ENCODE peak calls at places on chromosomes 2 and 18, in six cellular contexts. E is A549, I is WERI-Rb-1, U is GM12865, G is heart right ventricle, J is K562. V is an unnamed sample.

GRCh38 chr2:147198651-147199171 is 646.1 kb upstream of the ACVR2A start:
- DNase-seq in U (peak), E (no peak), J (no peak), G (no peak), I (no peak), V (peak)

GRCh38 chr2:170201262-170201661 is 23.3 kb downstream of the MYO3B start:
- DNase-seq in J (no peak), I (no peak), G (no peak), E (no peak), U (no peak), V (no peak)

GRCh38 chr2:229520582-229521221 is 193.7 kb downstream of the DNER start:
- DNase-seq in G (peak), U (no peak), J (no peak), I (no peak), E (no peak), V (no peak)

GRCh38 chr2:34836361-34836760 is 1237.3 kb upstream of the FAM98A start:
- DNase-seq in E (no peak), G (no peak), J (no peak), I (no peak), U (no peak), V (no peak)

GRCh38 chr18:10660485-10660884 is 134.7 kb downstream of the NAPG start:
- DNase-seq in J (no peak), U (no peak), I (no peak), E (no peak), G (no peak), V (peak)

GRCh38 chr18:4961121-4961909 is 235.7 kb downstream of the AKAIN1 start:
- DNase-seq in G (no peak), J (no peak), I (no peak), E (no peak), U (no peak), V (no peak)

GRCh38 chr2:71000780-71001591 is 6.3 kb upstream of the TEX261 start:
- DNase-seq in J (peak), U (peak), G (peak), I (peak), E (peak), V (no peak)

GRCh38 chr2:182504903-182505302 is 78.1 kb upstream of the PDE1A start:
- DNase-seq in J (no peak), I (peak), G (no peak), U (no peak), E (no peak), V (no peak)

GRCh38 chr2:98743835-98744234 is 12.9 kb upstream of the MGAT4A start:
- DNase-seq in E (no peak), G (no peak), J (no peak), U (no peak), I (no peak), V (no peak)

GRCh38 chr2:85826990-85827878 is 61.6 kb downstream of the ST3GAL5 start:
- DNase-seq in E (peak), G (peak), I (peak), U (peak), J (peak), V (peak)

GRCh38 chr18:45852631-45853030 is 27.2 kb downstream of the SIGLEC15 start:
- DNase-seq in G (no peak), I (no peak), E (no peak), U (no peak), J (no peak), V (no peak)

GRCh38 chr18:59308201-59309014 is 10.0 kb downstream of the CPLX4 start:
- DNase-seq in I (peak), G (peak), E (peak), U (peak), J (peak), V (peak)

GRCh38 chr2:68463287-68463877 is 3.7 kb downstream of the FBXO48 start:
- DNase-seq in U (peak), I (no peak), G (no peak), E (peak), J (peak), V (peak)

GRCh38 chr2:11446733-11447248 is 19.2 kb downstream of the E2F6 start:
- DNase-seq in G (no peak), E (peak), I (peak), U (peak), J (peak), V (peak)

GRCh38 chr2:238875161-238875530 is 27.3 kb downstream of the TWIST2 start:
- DNase-seq in I (no peak), J (peak), U (no peak), G (no peak), E (no peak), V (no peak)

DNA sequence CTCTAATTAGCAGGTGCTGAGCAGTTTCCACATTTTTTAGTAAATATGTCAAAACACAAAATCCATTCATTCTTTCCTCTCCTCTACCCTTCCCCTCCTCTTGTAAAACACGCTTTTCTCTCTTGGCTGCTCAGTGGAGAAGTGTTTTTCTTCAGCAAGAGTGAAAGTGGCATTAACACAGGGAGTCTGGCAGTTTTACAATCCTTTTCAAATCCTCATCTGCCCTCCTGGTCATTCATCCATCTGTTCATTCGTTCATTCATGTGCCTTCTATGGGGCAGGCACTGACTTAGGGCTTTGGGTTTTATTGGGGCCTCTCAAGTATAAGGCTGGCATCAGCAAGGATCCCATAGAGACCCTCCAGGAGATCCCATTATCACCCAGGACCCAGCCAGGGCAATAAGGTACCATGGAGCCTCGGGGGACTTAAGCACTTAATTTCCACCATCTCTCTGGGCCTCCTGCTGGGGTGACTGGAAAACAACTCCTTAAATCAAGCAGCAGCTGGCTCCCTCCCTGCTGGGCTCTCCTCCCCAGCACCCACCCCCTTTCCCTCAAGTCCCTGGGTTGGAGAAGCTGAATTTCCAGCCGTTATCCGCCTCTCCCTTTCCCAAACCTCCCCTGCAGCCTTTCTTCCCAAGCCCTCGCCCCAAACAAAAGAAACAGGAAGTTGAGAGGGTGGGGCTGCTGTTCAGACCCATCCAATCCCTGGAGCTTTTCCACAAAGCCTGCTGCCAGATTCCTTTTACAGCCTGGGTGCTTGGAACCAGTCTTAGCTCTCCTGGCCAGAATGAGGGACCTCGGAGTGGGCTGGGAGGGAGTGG is 32.6 kb downstream of the MARCHF4 start:
- DNase-seq in I (peak), J (no peak), G (no peak), E (peak), U (no peak), V (no peak)
- H3K4me3 ChIP-seq in I (peak), J (no peak), G (no peak), E (no peak), U (no peak), V (no peak)

GRCh38 chr2:360124-360523 is 72.2 kb upstream of the ALKAL2 start:
- DNase-seq in U (no peak), I (no peak), J (no peak), E (no peak), G (no peak), V (no peak)

GRCh38 chr2:359047-359446 is 71.2 kb upstream of the ALKAL2 start:
- DNase-seq in J (no peak), U (no peak), E (no peak), I (no peak), G (no peak), V (no peak)

GRCh38 chr2:362924-363323 is 75.0 kb upstream of the ALKAL2 start:
- DNase-seq in E (no peak), G (no peak), I (no peak), J (no peak), U (no peak), V (no peak)

GRCh38 chr2:355773-356172 is 67.9 kb upstream of the ALKAL2 start:
- DNase-seq in J (no peak), E (no peak), G (no peak), U (no peak), I (no peak), V (no peak)

GRCh38 chr2:357811-358210 is 69.9 kb upstream of the ALKAL2 start:
- DNase-seq in G (no peak), J (no peak), E (no peak), I (no peak), U (no peak), V (no peak)
- TF ChIP-seq CTCF in G (no peak), J (no peak), E (no peak), I (no peak), U (no peak), V (no peak)

GRCh38 chr2:17353268-17353667 is 165.0 kb downstream of the RAD51AP2 start:
- DNase-seq in U (no peak), E (no peak), I (no peak), J (no peak), G (no peak), V (no peak)

DNA sequence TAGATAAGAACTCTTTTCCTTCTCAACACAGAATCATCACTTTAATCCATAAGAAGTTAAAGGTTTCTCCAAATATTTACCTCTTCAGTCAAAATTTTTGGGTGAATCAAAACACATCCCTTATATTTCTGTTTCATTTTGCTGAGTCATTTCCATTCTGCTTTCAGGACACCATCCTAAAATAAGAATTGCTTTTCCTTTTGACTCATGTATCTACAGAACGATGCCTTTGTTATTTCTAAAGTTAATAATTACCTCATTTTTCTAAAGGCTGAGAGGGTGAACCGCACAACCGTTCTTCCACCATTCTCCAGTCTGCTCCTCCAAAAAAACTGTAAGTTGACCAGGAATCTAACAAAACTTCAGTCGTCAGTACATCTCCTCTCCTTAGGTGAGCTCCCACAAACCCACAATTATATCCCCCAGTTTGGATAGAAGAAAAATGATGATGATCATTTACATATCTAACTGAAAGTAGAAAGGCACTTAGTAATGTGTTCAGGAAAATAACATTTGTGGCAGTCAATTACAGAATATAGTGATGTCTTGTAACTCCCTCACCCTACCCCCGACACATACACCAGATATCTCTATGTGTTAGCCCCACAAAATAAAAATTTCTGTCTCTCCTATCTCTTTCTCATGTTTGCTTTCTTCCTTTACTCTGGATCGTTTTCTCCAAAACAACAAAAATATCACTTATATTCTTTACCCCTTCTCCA is 162.5 kb downstream of the RAD51AP2 start:
- DNase-seq in I (no peak), J (no peak), G (no peak), E (peak), U (peak), V (no peak)
- H3K4me3 ChIP-seq in I (no peak), J (no peak), G (no peak), E (peak), U (no peak), V (no peak)

DNA sequence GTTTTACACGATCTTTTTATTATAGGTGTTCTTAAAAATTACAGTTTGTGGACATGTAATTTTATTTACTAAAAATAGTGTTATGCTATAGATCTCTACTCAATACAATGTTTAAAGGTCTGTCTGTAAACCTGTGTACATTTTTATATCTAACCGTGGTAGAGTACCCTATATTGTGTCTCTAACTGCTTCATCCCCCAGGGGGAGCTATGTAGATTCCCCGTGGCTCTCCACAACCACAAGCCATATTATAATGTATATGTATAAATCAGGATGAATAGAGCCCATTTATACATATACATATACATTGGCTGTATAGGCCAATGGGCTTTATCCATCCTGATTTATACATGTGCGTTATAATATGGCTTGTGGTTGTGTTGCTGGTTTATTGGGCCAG is 59.4 kb downstream of the ADAM23 start:
- DNase-seq in I (no peak), E (no peak), U (no peak), J (no peak), G (no peak), V (no peak)
- TF ChIP-seq CTCF in I (no peak), E (no peak), U (no peak), J (peak), G (no peak), V (no peak)

GRCh38 chr2:25817006-25817405 is 61.3 kb downstream of the ASXL2 start:
- DNase-seq in G (no peak), E (no peak), I (no peak), J (no peak), U (no peak), V (no peak)
- H3K4me3 ChIP-seq in G (no peak), E (no peak), I (no peak), J (no peak), U (no peak), V (no peak)

DNA sequence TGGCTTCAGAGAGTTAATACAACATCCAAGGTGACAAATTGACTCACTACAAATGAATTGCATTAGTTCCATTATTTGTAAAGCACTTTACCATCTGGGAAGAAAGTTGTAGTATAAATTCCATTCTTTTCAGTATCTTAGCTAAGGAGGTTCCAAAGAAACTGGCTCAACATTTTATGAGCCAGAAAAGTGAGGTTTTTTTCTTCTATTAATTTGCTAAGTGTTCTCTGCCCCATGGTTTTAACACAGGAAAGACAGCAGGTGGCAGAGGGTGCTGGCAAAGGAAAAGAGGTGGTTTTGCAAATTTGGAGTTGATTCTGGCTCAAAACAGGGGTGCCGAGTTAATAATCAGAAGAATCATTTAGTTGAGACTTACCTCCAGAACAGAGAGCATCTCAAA is 410.1 kb downstream of the MTX2 start:
- DNase-seq in I (no peak), G (no peak), U (no peak), E (no peak), J (no peak), V (no peak)
- TF ChIP-seq CTCF in I (no peak), G (no peak), U (no peak), E (no peak), J (no peak), V (no peak)

DNA sequence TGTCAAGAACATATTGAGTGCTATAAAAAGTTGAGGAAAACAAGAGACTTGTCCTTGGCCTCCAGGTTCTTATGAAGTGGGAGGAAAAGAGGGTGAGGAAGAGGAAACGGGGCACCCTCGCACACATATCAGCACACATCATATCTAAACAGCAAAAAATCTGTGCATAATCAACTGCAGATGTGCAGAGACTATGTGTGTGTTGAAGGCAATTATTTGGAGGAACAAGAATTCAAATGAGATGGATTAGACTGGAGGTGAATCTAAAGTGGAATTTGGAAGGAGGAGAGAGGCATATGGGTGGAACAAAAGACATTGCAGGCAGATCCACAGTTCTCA is 75.0 kb downstream of the CDK15 start:
- DNase-seq in I (no peak), J (no peak), G (no peak), E (no peak), U (no peak), V (no peak)
- H3K4me3 ChIP-seq in I (no peak), J (no peak), G (no peak), E (no peak), U (no peak), V (no peak)

GRCh38 chr2:149797030-149797429 is 209.5 kb upstream of the MMADHC start:
- DNase-seq in G (no peak), E (no peak), J (no peak), I (no peak), U (no peak), V (no peak)

GRCh38 chr2:149800624-149801220 is 213.1 kb upstream of the MMADHC start:
- DNase-seq in J (no peak), G (no peak), U (no peak), I (no peak), E (no peak), V (no peak)

GRCh38 chr2:149799296-149799695 is 211.7 kb upstream of the MMADHC start:
- DNase-seq in U (peak), I (no peak), J (no peak), E (peak), G (no peak), V (peak)
- TF ChIP-seq CTCF in U (peak), I (peak), J (no peak), E (peak), G (peak), V (peak)

V was measured in astrocyte of the cerebellum.